ENCODE peak calls at places on chromosomes 1 and 21, in four cellular contexts. One of them, this sample, is unnamed.

GRCh38 chr1:31105646-31106045 is 40.1 kb upstream of the PUM1 start:
- DNase-seq in tibial artery: no peak
- DNase-seq in heart right ventricle: no peak
- DNase-seq in GM12865: no peak
- DNase-seq in this sample: no peak

GRCh38 chr1:188489336-188490112 is 1660.8 kb downstream of the PLA2G4A start:
- DNase-seq in GM12865: no peak
- DNase-seq in heart right ventricle: no peak
- DNase-seq in tibial artery: no peak
- DNase-seq in this sample: no peak

GRCh38 chr1:216119600-216119999 is 303.6 kb downstream of the USH2A start:
- DNase-seq in tibial artery: no peak
- DNase-seq in heart right ventricle: no peak
- DNase-seq in GM12865: peak
- DNase-seq in this sample: peak

GRCh38 chr1:28592314-28593071 is 428 bp downstream of the RAB42 start:
- DNase-seq in GM12865: no peak
- DNase-seq in tibial artery: no peak
- DNase-seq in heart right ventricle: no peak
- DNase-seq in this sample: no peak

GRCh38 chr1:207282496-207283380 is 38.7 kb upstream of the CD55 start:
- DNase-seq in GM12865: no peak
- DNase-seq in tibial artery: no peak
- DNase-seq in heart right ventricle: no peak
- DNase-seq in this sample: no peak

GRCh38 chr1:114345930-114346479 is 165.0 kb downstream of the TRIM33 start:
- DNase-seq in GM12865: no peak
- DNase-seq in heart right ventricle: peak
- DNase-seq in tibial artery: peak
- DNase-seq in this sample: no peak

GRCh38 chr1:156146749-156147405 is 6.5 kb upstream of the SEMA4A start:
- DNase-seq in tibial artery: no peak
- DNase-seq in heart right ventricle: peak
- DNase-seq in GM12865: peak
- DNase-seq in this sample: no peak

GRCh38 chr1:197787056-197787455 is 11.8 kb upstream of the DENND1B start:
- DNase-seq in tibial artery: no peak
- DNase-seq in heart right ventricle: no peak
- DNase-seq in GM12865: no peak
- DNase-seq in this sample: no peak

GRCh38 chr1:81679972-81680371 is 120.8 kb upstream of the ADGRL2 start:
- DNase-seq in GM12865: no peak
- DNase-seq in tibial artery: no peak
- DNase-seq in heart right ventricle: no peak
- DNase-seq in this sample: no peak

DNA sequence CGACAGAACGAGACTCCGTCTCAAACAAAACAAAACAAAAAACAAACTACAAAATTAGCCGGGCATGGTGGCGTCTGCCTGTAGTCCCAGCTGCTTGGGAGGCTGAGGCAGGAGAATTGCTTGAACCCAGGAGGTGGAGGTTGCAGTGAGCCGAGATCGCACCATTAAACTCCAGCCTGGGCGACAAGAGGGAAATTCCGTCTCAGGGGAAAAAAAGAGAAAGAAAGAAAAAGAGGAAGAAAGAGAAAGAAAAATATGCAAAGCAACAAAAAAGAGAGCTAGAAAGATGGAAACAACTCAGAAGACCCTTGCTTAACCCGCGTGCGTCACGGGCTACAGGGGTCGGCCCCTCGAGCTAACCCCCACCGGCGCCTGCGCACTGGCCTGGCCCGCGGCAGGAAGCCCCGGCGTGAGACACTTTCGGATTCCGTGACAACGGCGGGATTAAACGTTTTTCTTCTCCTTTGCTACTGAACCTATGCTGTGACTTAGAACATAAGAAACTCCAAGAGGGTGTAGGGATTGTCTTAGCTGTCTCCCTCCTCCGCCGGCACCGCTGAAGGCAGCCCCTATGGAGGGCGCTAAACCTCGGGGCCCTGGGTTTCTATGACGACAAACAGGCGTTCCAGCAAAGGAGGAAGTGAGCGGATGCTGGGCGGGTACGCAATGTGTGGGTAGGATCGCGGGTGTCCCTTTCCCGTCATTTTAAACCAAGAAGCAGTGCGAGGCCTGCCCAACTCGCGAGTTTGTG is at the start of gene AXDND1:
- DNase-seq in heart right ventricle: peak
- DNase-seq in tibial artery: peak
- DNase-seq in GM12865: peak
- DNase-seq in this sample: peak
- TF ChIP-seq CTCF in heart right ventricle: peak
- TF ChIP-seq CTCF in tibial artery: no peak
- TF ChIP-seq CTCF in GM12865: no peak
- TF ChIP-seq CTCF in this sample: no peak

GRCh38 chr21:27649323-27649722 is 682.4 kb upstream of the ADAMTS5 start:
- DNase-seq in heart right ventricle: no peak
- DNase-seq in GM12865: no peak
- DNase-seq in tibial artery: no peak
- DNase-seq in this sample: no peak
- H3K4me3 ChIP-seq in heart right ventricle: no peak
- H3K4me3 ChIP-seq in GM12865: no peak
- H3K4me3 ChIP-seq in tibial artery: no peak
- H3K4me3 ChIP-seq in this sample: no peak

GRCh38 chr1:167924553-167925223 is 10.8 kb upstream of the ADCY10 start:
- DNase-seq in tibial artery: no peak
- DNase-seq in heart right ventricle: no peak
- DNase-seq in GM12865: no peak
- DNase-seq in this sample: no peak

GRCh38 chr1:167927075-167927754 is 9.3 kb upstream of the DCAF6 start:
- DNase-seq in GM12865: peak
- DNase-seq in tibial artery: no peak
- DNase-seq in heart right ventricle: no peak
- DNase-seq in this sample: no peak

GRCh38 chr1:167928457-167928852 is 8.0 kb upstream of the DCAF6 start:
- DNase-seq in heart right ventricle: no peak
- DNase-seq in GM12865: no peak
- DNase-seq in tibial artery: no peak
- DNase-seq in this sample: no peak

GRCh38 chr1:167924102-167924501 is 10.2 kb upstream of the ADCY10 start:
- DNase-seq in tibial artery: no peak
- DNase-seq in GM12865: no peak
- DNase-seq in heart right ventricle: no peak
- DNase-seq in this sample: no peak

GRCh38 chr1:167926486-167926997 is 9.9 kb upstream of the DCAF6 start:
- DNase-seq in tibial artery: no peak
- DNase-seq in heart right ventricle: no peak
- DNase-seq in GM12865: no peak
- DNase-seq in this sample: peak
- TF ChIP-seq CTCF in tibial artery: no peak
- TF ChIP-seq CTCF in heart right ventricle: no peak
- TF ChIP-seq CTCF in GM12865: no peak
- TF ChIP-seq CTCF in this sample: peak

GRCh38 chr21:31873696-31874599 is 1.1 kb downstream of the HUNK start:
- DNase-seq in heart right ventricle: no peak
- DNase-seq in GM12865: peak
- DNase-seq in tibial artery: no peak
- DNase-seq in this sample: no peak
- H3K4me3 ChIP-seq in heart right ventricle: peak
- H3K4me3 ChIP-seq in GM12865: no peak
- H3K4me3 ChIP-seq in tibial artery: peak
- H3K4me3 ChIP-seq in this sample: peak

GRCh38 chr21:30668776-30669175 is 26.1 kb downstream of the KRTAP20-3 start:
- DNase-seq in GM12865: no peak
- DNase-seq in heart right ventricle: no peak
- DNase-seq in tibial artery: no peak
- DNase-seq in this sample: no peak

GRCh38 chr21:30676737-30677136 is 34.1 kb downstream of the KRTAP20-3 start:
- DNase-seq in GM12865: no peak
- DNase-seq in heart right ventricle: no peak
- DNase-seq in tibial artery: no peak
- DNase-seq in this sample: no peak

DNA sequence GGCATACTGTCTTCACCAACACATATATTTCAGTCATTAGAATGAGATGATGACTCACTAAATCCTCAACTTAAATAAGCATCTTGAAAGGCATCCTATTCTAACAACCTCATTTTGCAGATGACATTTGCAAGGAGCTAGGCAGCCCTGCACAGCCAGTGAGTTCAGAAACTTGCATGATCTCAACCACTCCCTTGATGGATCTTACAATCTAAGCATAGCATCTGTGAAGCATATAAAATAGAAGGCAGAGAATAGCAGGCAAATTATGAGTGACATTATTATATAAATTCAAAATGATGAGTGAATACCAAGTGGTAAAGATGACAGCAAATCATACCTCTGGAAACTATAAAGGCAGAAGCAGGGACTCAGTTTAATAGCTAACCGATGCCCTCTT is 31.6 kb downstream of the KRTAP20-3 start:
- DNase-seq in tibial artery: no peak
- DNase-seq in heart right ventricle: no peak
- DNase-seq in GM12865: no peak
- DNase-seq in this sample: no peak
- TF ChIP-seq CTCF in tibial artery: no peak
- TF ChIP-seq CTCF in heart right ventricle: no peak
- TF ChIP-seq CTCF in GM12865: no peak
- TF ChIP-seq CTCF in this sample: no peak

GRCh38 chr21:40881767-40882166 is 34.8 kb upstream of the DSCAM start:
- DNase-seq in heart right ventricle: no peak
- DNase-seq in GM12865: no peak
- DNase-seq in tibial artery: no peak
- DNase-seq in this sample: no peak

GRCh38 chr21:40886931-40887330 is 40.0 kb upstream of the DSCAM start:
- DNase-seq in heart right ventricle: no peak
- DNase-seq in tibial artery: no peak
- DNase-seq in GM12865: no peak
- DNase-seq in this sample: peak

DNA sequence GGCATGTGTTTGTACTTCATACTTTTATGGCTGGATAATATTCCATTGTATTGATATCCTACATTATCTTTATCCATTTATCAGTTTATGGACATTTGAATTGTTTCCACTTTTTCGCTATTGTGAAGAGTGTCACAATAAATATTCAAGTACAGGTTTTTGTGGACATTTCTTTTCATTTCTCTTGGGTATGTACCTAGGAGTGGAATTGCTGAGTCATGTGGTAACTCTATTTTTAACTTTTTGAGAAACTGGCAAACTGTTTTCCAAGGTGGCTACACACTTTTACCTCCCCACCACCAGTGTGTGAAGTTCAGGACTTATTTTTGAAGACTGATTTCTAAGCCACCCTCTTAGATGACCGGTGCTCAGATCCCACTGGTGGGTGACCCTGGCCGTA is 39.0 kb upstream of the DSCAM start:
- DNase-seq in heart right ventricle: no peak
- DNase-seq in tibial artery: no peak
- DNase-seq in GM12865: no peak
- DNase-seq in this sample: no peak
- H3K4me3 ChIP-seq in heart right ventricle: no peak
- H3K4me3 ChIP-seq in tibial artery: no peak
- H3K4me3 ChIP-seq in GM12865: no peak
- H3K4me3 ChIP-seq in this sample: no peak

GRCh38 chr1:211737115-211738035 is 62.0 kb upstream of the NEK2 start:
- DNase-seq in heart right ventricle: no peak
- DNase-seq in tibial artery: no peak
- DNase-seq in GM12865: no peak
- DNase-seq in this sample: no peak

GRCh38 chr1:211741116-211741515 is 65.7 kb upstream of the NEK2 start:
- DNase-seq in GM12865: no peak
- DNase-seq in heart right ventricle: no peak
- DNase-seq in tibial artery: no peak
- DNase-seq in this sample: no peak

GRCh38 chr1:211739671-211740411 is 64.4 kb upstream of the NEK2 start:
- DNase-seq in heart right ventricle: no peak
- DNase-seq in GM12865: peak
- DNase-seq in tibial artery: no peak
- DNase-seq in this sample: no peak

GRCh38 chr1:211738096-211738708 is 62.8 kb upstream of the NEK2 start:
- DNase-seq in tibial artery: no peak
- DNase-seq in heart right ventricle: no peak
- DNase-seq in GM12865: no peak
- DNase-seq in this sample: no peak

DNA sequence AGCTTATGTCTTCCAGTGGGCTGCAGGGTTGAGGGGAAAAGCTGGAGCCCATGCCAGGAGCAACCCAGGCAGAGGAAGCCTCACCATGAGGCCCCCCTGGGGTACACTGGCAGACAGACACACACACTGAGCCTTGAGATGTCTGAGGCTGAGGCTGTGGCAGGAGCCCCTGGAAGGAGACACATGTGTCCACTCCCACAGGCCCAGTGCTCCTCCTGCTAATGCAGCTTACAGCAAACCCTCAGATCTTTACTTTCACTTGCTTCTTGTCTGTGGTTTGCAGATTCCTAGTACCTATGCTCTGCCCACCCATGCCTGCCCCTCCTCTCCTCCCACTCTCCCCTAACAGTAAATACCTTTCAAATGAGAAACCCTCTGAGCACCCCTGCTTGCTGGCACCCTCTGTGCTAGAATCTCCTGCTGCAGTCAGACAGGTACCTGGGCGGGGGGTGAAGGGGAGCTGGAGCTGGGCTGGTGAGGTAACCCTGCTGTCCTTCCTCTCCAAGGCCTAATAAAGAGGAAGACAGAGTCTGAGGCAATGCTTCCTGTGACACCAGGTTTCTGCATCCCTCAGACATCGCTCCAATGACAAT is 63.4 kb upstream of the NEK2 start:
- DNase-seq in GM12865: peak
- DNase-seq in tibial artery: no peak
- DNase-seq in heart right ventricle: no peak
- DNase-seq in this sample: no peak
- TF ChIP-seq CTCF in GM12865: no peak
- TF ChIP-seq CTCF in tibial artery: no peak
- TF ChIP-seq CTCF in heart right ventricle: no peak
- TF ChIP-seq CTCF in this sample: no peak

GRCh38 chr1:212283741-212284140 is 1.5 kb upstream of the PPP2R5A start:
- DNase-seq in tibial artery: no peak
- DNase-seq in heart right ventricle: no peak
- DNase-seq in GM12865: no peak
- DNase-seq in this sample: no peak
- H3K4me3 ChIP-seq in tibial artery: no peak
- H3K4me3 ChIP-seq in heart right ventricle: no peak
- H3K4me3 ChIP-seq in GM12865: no peak
- H3K4me3 ChIP-seq in this sample: peak

DNA sequence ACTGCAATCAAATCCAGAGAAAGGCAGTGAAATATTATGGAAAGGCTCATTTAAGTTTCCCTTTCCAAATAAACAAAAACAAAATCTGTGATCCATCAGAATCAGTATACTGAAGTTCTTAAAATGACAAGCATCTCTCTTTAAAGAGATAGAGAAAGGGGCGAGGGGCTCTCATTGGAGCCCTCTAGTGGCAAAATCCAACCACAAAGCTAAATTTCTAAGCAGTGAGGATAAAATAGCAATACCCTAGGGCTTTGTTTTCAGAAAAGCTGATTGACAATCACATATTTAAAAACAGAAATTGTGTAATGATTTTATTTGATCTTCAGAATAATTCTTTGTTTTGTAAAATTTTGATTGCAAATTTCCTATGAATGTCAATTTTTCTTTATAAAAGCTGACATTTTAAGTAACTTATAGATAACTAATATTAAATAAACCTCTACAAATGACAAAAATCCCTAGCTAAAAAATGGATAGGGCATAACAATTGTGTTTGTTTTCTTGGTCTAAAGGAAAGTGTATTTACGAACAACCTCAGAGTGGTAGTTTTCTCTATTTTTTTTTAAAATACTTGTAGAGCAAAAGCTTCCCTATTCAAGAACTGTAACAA is 138.2 kb downstream of the COL24A1 start:
- DNase-seq in heart right ventricle: no peak
- DNase-seq in tibial artery: no peak
- DNase-seq in GM12865: peak
- DNase-seq in this sample: no peak
- TF ChIP-seq CTCF in heart right ventricle: peak
- TF ChIP-seq CTCF in tibial artery: peak
- TF ChIP-seq CTCF in GM12865: peak
- TF ChIP-seq CTCF in this sample: peak